ENCODE peak calls at places on chromosomes 2 and 18, in ten cellular contexts. H is brain microvascular endothelial cell; S is right atrium auricular region; W is dorsolateral prefrontal cortex; Y is effector memory CD4-positive, alpha-beta T cell; I is GM23248; V is fibroblast of pulmonary artery; O is skeletal muscle cell; E is tibial artery; K is heart right ventricle. A is an unnamed sample.

GRCh38 chr2:120674246-120675170 is 61.2 kb upstream of the GLI2 start:
- DNase-seq in H (no peak), S (no peak), W (no peak), Y (no peak), I (no peak), V (no peak), O (no peak), E (no peak), K (no peak), A (no peak)

GRCh38 chr2:177026253-177026652 is 186.3 kb upstream of the HNRNPA3 start:
- DNase-seq in H (no peak), S (no peak), W (no peak), Y (no peak), I (no peak), V (no peak), O (no peak), E (no peak), K (no peak), A (no peak)

GRCh38 chr2:29006986-29007301 is 25.8 kb downstream of the TOGARAM2 start:
- DNase-seq in H (no peak), S (no peak), W (no peak), Y (no peak), I (no peak), V (no peak), O (no peak), E (no peak), K (no peak), A (no peak)

GRCh38 chr2:236790991-236791390 is 221.4 kb downstream of the ACKR3 start:
- DNase-seq in H (no peak), S (no peak), W (no peak), Y (no peak), I (peak; percentile 10), V (no peak), O (no peak), E (no peak), K (no peak), A (no peak)

GRCh38 chr2:111986116-111986900 is 68.8 kb upstream of the TMEM87B start:
- DNase-seq in H (no peak), S (no peak), W (no peak), Y (no peak), I (peak; percentile 24), V (no peak), O (no peak), E (no peak), K (no peak), A (no peak)

GRCh38 chr18:28078298-28078697 is 98.6 kb downstream of the CDH2 start:
- DNase-seq in H (no peak), S (no peak), W (no peak), Y (no peak), I (no peak), V (no peak), O (no peak), E (no peak), K (no peak), A (no peak)

GRCh38 chr18:68449292-68449691 is 265.6 kb downstream of the TMX3 start:
- DNase-seq in H (peak; percentile 77), S (no peak), W (no peak), Y (no peak), I (peak; percentile 82), V (peak; percentile 82), O (peak; percentile 89), E (no peak), K (no peak), A (peak; percentile 61)

GRCh38 chr2:130873700-130874346 is 37.1 kb downstream of the ARHGEF4 start:
- DNase-seq in H (peak; percentile 81), S (peak; percentile 74), W (peak; percentile 67), Y (peak; percentile 54), I (peak; percentile 79), V (peak; percentile 77), O (peak; percentile 11), E (peak; percentile 71), K (peak; percentile 45), A (peak; percentile 6)

GRCh38 chr2:48589170-48589767 is 28.4 kb upstream of the GTF2A1L start:
- DNase-seq in H (peak; percentile 48), S (no peak), W (peak; percentile 29), Y (no peak), I (peak; percentile 66), V (peak; percentile 72), O (no peak), E (peak; percentile 31), K (no peak), A (no peak)

GRCh38 chr2:120783371-120783791 is 47.7 kb downstream of the GLI2 start:
- DNase-seq in H (no peak), S (no peak), W (peak; percentile 31), Y (no peak), I (peak; percentile 43), V (peak; percentile 56), O (no peak), E (no peak), K (no peak), A (no peak)

DNA sequence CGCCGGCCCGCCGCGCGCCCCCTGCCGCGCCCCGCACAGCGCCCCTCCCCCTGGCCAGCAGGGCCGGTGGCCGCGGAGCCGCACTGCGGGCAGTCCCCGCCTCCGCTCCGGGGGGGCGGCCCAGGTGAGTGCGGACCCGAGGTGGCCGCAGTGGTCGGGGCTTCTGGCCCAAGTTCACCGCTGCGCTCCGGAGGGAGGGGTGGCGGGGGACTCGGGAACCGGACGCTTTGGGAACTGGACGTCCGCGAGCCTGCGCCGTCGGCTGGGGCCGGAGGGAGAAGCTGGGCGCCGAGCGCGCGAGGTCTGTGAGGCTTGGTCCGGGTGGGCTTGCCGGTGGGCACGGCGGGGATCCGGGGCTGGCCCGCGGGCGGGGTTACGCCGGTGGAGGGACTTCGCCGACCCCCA is 587 bp upstream of the LDLRAD4 start:
- DNase-seq in H (no peak), S (no peak), W (no peak), Y (no peak), I (no peak), V (no peak), O (no peak), E (peak; percentile 35), K (peak; percentile 53), A (no peak)
- H3K4me3 ChIP-seq in H (peak overlapping the region; percentile 9), S (peak overlapping the region; percentile 70), W (peak overlapping the region; percentile 79), Y (peak overlapping the region; percentile 81), I (no peak overlapping the region), V (no peak overlapping the region), O (peak overlapping the region; percentile 46), E (peak overlapping the region; percentile 95), K (peak overlapping the region; percentile 91), A (peak overlapping the region; percentile 14)

GRCh38 chr2:979286-979928 is 28.8 kb downstream of the SNTG2 start:
- DNase-seq in H (no peak), S (no peak), W (no peak), Y (no peak), I (no peak), V (no peak), O (no peak), E (no peak), K (no peak), A (no peak)

GRCh38 chr2:974454-974853 is 23.8 kb downstream of the SNTG2 start:
- DNase-seq in H (peak; percentile 76), S (no peak), W (no peak), Y (no peak), I (no peak), V (peak; percentile 29), O (no peak), E (no peak), K (no peak), A (no peak)

GRCh38 chr2:973129-973528 is 22.5 kb downstream of the SNTG2 start:
- DNase-seq in H (no peak), S (no peak), W (no peak), Y (no peak), I (no peak), V (no peak), O (no peak), E (no peak), K (no peak), A (no peak)

GRCh38 chr2:975095-975494 is 24.4 kb downstream of the SNTG2 start:
- DNase-seq in H (no peak), S (no peak), W (no peak), Y (no peak), I (no peak), V (no peak), O (no peak), E (no peak), K (no peak), A (no peak)

DNA sequence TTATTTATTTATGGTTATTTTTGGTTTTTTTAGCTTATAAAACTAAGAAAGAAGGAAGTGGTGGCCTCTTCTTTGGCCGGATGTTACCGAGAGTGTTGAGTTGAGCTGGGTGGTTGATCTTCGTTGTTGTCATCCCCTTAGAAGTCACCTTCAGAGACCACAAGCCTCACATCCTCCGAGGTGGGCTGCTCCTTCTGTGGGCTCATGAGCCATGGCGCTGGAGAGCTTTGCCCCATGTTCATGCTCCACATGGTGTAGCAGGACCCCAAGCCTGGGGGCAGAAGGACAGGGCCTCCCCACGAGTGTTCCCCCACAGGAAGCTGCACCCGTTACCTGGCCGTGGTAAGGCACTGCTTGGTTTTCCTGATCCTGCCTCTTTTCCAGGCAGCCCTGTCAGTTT is 23.4 kb downstream of the SNTG2 start:
- DNase-seq in H (no peak), S (no peak), W (no peak), Y (no peak), I (no peak), V (no peak), O (no peak), E (no peak), K (no peak), A (no peak)
- H3K4me3 ChIP-seq in H (no peak overlapping the region), S (no peak overlapping the region), W (no peak overlapping the region), Y (no peak overlapping the region), I (no peak overlapping the region), V (no peak overlapping the region), O (no peak overlapping the region), E (no peak overlapping the region), K (no peak overlapping the region), A (no peak overlapping the region)

GRCh38 chr2:100427111-100427510 is 9.6 kb upstream of the CHST10 start:
- DNase-seq in H (no peak), S (no peak), W (no peak), Y (no peak), I (no peak), V (no peak), O (no peak), E (no peak), K (no peak), A (no peak)

GRCh38 chr2:100425573-100426383 is 8.3 kb upstream of the CHST10 start:
- DNase-seq in H (no peak), S (no peak), W (no peak), Y (no peak), I (no peak), V (no peak), O (no peak), E (no peak), K (no peak), A (no peak)

GRCh38 chr2:100426384-100426720 is 8.9 kb upstream of the CHST10 start:
- DNase-seq in H (no peak), S (no peak), W (no peak), Y (no peak), I (no peak), V (no peak), O (no peak), E (no peak), K (no peak), A (no peak)

GRCh38 chr2:100425107-100425506 is 7.6 kb upstream of the CHST10 start:
- DNase-seq in H (no peak), S (no peak), W (no peak), Y (no peak), I (no peak), V (no peak), O (no peak), E (no peak), K (no peak), A (no peak)

GRCh38 chr2:100427627-100428258 is 10.3 kb upstream of the CHST10 start:
- DNase-seq in H (peak; percentile 54), S (no peak), W (peak; percentile 72), Y (peak; percentile 5), I (peak; percentile 51), V (peak; percentile 58), O (peak; percentile 11), E (no peak), K (no peak), A (no peak)
- H3K4me3 ChIP-seq in H (no peak overlapping the region), S (no peak overlapping the region), W (no peak overlapping the region), Y (no peak overlapping the region), I (no peak overlapping the region), V (no peak overlapping the region), O (no peak overlapping the region), E (no peak overlapping the region), K (no peak overlapping the region), A (no peak overlapping the region)

GRCh38 chr2:98936133-98936916 is at the start of gene CRACDL:
- DNase-seq in H (no peak), S (no peak), W (no peak), Y (no peak), I (peak; percentile 69), V (no peak), O (no peak), E (no peak), K (no peak), A (no peak)
- H3K4me3 ChIP-seq in H (peak within 1 kb of the TSS; percentile 20), S (peak within 1 kb of the TSS; percentile 3), W (peak within 1 kb of the TSS; percentile 59), Y (peak within 1 kb of the TSS; percentile 45), I (peak within 1 kb of the TSS; percentile 46), V (no peak within 1 kb of the TSS), O (peak within 1 kb of the TSS; percentile 51), E (peak within 1 kb of the TSS; percentile 52), K (peak within 1 kb of the TSS; percentile 49), A (peak within 1 kb of the TSS; percentile 59)

A was measured in epithelial cell of proximal tubule.